ENCODE peak calls at places on chromosomes 12 and 14, in seven cellular contexts. One of them, this sample, is unnamed.

GRCh38 chr12:19018302-19018980 is 111.1 kb upstream of the PLEKHA5 start:
- DNase-seq in PC-3: peak; percentile 77
- DNase-seq in T-helper 2 cell: no peak
- DNase-seq in fibroblast of pulmonary artery: peak; percentile 89
- DNase-seq in EL: peak; percentile 85
- DNase-seq in breast epithelium: no peak
- DNase-seq in HTR-8/SVneo: no peak
- DNase-seq in this sample: peak; percentile 75

GRCh38 chr12:2258035-2258434 is 205.2 kb downstream of the CACNA1C start:
- DNase-seq in PC-3: no peak
- DNase-seq in T-helper 2 cell: no peak
- DNase-seq in fibroblast of pulmonary artery: peak; percentile 73
- DNase-seq in EL: peak; percentile 58
- DNase-seq in breast epithelium: no peak
- DNase-seq in HTR-8/SVneo: no peak
- DNase-seq in this sample: no peak

GRCh38 chr12:106271575-106272505 is 24.0 kb upstream of the CKAP4 start:
- DNase-seq in PC-3: no peak
- DNase-seq in T-helper 2 cell: no peak
- DNase-seq in fibroblast of pulmonary artery: no peak
- DNase-seq in EL: no peak
- DNase-seq in breast epithelium: no peak
- DNase-seq in HTR-8/SVneo: no peak
- DNase-seq in this sample: peak; percentile 34

GRCh38 chr12:121797937-121798801 is 4.7 kb upstream of the RHOF start:
- DNase-seq in PC-3: peak; percentile 62
- DNase-seq in T-helper 2 cell: no peak
- DNase-seq in fibroblast of pulmonary artery: no peak
- DNase-seq in EL: peak; percentile 42
- DNase-seq in breast epithelium: no peak
- DNase-seq in HTR-8/SVneo: no peak
- DNase-seq in this sample: no peak

GRCh38 chr14:69680297-69680696 is 68.9 kb downstream of the SUSD6 start:
- DNase-seq in PC-3: no peak
- DNase-seq in T-helper 2 cell: no peak
- DNase-seq in fibroblast of pulmonary artery: no peak
- DNase-seq in EL: no peak
- DNase-seq in breast epithelium: no peak
- DNase-seq in HTR-8/SVneo: no peak
- DNase-seq in this sample: no peak

GRCh38 chr14:90388437-90388836 is 8.4 kb upstream of the CALM1 start:
- DNase-seq in PC-3: peak; percentile 93
- DNase-seq in T-helper 2 cell: no peak
- DNase-seq in fibroblast of pulmonary artery: peak; percentile 75
- DNase-seq in EL: peak; percentile 75
- DNase-seq in breast epithelium: no peak
- DNase-seq in HTR-8/SVneo: peak; percentile 76
- DNase-seq in this sample: peak; percentile 80

GRCh38 chr14:104276435-104276834 is 138.0 kb downstream of the KIF26A start:
- DNase-seq in PC-3: no peak
- DNase-seq in T-helper 2 cell: no peak
- DNase-seq in fibroblast of pulmonary artery: no peak
- DNase-seq in EL: no peak
- DNase-seq in breast epithelium: no peak
- DNase-seq in HTR-8/SVneo: no peak
- DNase-seq in this sample: no peak

GRCh38 chr12:123269980-123270379 is 1.7 kb downstream of the CDK2AP1 start:
- DNase-seq in PC-3: peak; percentile 26
- DNase-seq in T-helper 2 cell: no peak
- DNase-seq in fibroblast of pulmonary artery: no peak
- DNase-seq in EL: no peak
- DNase-seq in breast epithelium: no peak
- DNase-seq in HTR-8/SVneo: no peak
- DNase-seq in this sample: peak; percentile 29

GRCh38 chr14:105711841-105712460 is 185.6 kb downstream of the TMEM121 start:
- DNase-seq in PC-3: no peak
- DNase-seq in T-helper 2 cell: no peak
- DNase-seq in fibroblast of pulmonary artery: no peak
- DNase-seq in EL: no peak
- DNase-seq in breast epithelium: no peak
- DNase-seq in HTR-8/SVneo: no peak
- DNase-seq in this sample: no peak

GRCh38 chr14:93984070-93984469 is 7.7 kb upstream of the ASB2 start:
- DNase-seq in PC-3: peak; percentile 7
- DNase-seq in T-helper 2 cell: no peak
- DNase-seq in fibroblast of pulmonary artery: no peak
- DNase-seq in EL: peak; percentile 52
- DNase-seq in breast epithelium: no peak
- DNase-seq in HTR-8/SVneo: no peak
- DNase-seq in this sample: peak; percentile 30

GRCh38 chr12:98221243-98221808 is 294.1 kb upstream of the TMPO start:
- DNase-seq in PC-3: no peak
- DNase-seq in T-helper 2 cell: no peak
- DNase-seq in fibroblast of pulmonary artery: no peak
- DNase-seq in EL: no peak
- DNase-seq in breast epithelium: no peak
- DNase-seq in HTR-8/SVneo: no peak
- DNase-seq in this sample: no peak

GRCh38 chr14:73770977-73771847 is 57.0 kb upstream of the PNMA1 start:
- DNase-seq in PC-3: peak; percentile 0
- DNase-seq in T-helper 2 cell: no peak
- DNase-seq in fibroblast of pulmonary artery: no peak
- DNase-seq in EL: no peak
- DNase-seq in breast epithelium: no peak
- DNase-seq in HTR-8/SVneo: no peak
- DNase-seq in this sample: no peak

GRCh38 chr14:53599221-53599945 is 357.2 kb downstream of the BMP4 start:
- DNase-seq in PC-3: no peak
- DNase-seq in T-helper 2 cell: no peak
- DNase-seq in fibroblast of pulmonary artery: no peak
- DNase-seq in EL: peak; percentile 13
- DNase-seq in breast epithelium: no peak
- DNase-seq in HTR-8/SVneo: no peak
- DNase-seq in this sample: no peak

GRCh38 chr12:7806863-7807487 is 17.8 kb downstream of the NANOG start:
- DNase-seq in PC-3: peak; percentile 69
- DNase-seq in T-helper 2 cell: no peak
- DNase-seq in fibroblast of pulmonary artery: peak; percentile 72
- DNase-seq in EL: peak; percentile 68
- DNase-seq in breast epithelium: no peak
- DNase-seq in HTR-8/SVneo: peak; percentile 91
- DNase-seq in this sample: peak; percentile 56

This sample was measured in mammary epithelial cell.